ENCODE peak calls at places on chromosomes 2 and 18, in seven cellular contexts. U is LoVo; M is uterus; E is HTR-8/SVneo; V is dorsolateral prefrontal cortex; O is cardiac muscle cell; G is activated CD4-positive, alpha-beta T cell treated with anti-CD3 and anti-CD28 coated beads, Interleukin-2, amount 50 U/mL, for 48 hours. S is an unnamed sample.

GRCh38 chr18:12973562-12974213 is 17.5 kb upstream of the CEP192 start:
- DNase-seq in U (no peak), M (no peak), E (no peak), V (no peak), O (no peak), G (no peak), S (no peak)

GRCh38 chr2:232891621-232892071 is 21.6 kb downstream of the SNORC start:
- DNase-seq in U (no peak), M (no peak), E (no peak), V (peak; percentile 43), O (no peak), G (no peak), S (no peak)

GRCh38 chr2:100852999-100853908 is 33.3 kb downstream of the NPAS2 start:
- DNase-seq in U (no peak), M (no peak), E (no peak), V (no peak), O (no peak), G (no peak), S (no peak)

GRCh38 chr2:230582851-230583283 is 129.8 kb upstream of the CAB39 start:
- DNase-seq in U (no peak), M (no peak), E (no peak), V (no peak), O (no peak), G (peak; percentile 59), S (no peak)

GRCh38 chr2:29106980-29107388 is 8.2 kb upstream of the CLIP4 start:
- DNase-seq in U (no peak), M (no peak), E (no peak), V (no peak), O (no peak), G (no peak), S (no peak)

GRCh38 chr2:12321017-12321641 is 395.6 kb upstream of the TRIB2 start:
- DNase-seq in U (no peak), M (peak; percentile 86), E (peak; percentile 55), V (no peak), O (no peak), G (no peak), S (no peak)

GRCh38 chr18:8097942-8098341 is 511.3 kb upstream of the RAB12 start:
- DNase-seq in U (no peak), M (no peak), E (no peak), V (no peak), O (no peak), G (no peak), S (no peak)

GRCh38 chr2:232447091-232447620 is 8.8 kb upstream of the ALPI start:
- DNase-seq in U (no peak), M (no peak), E (no peak), V (no peak), O (no peak), G (no peak), S (no peak)

GRCh38 chr2:217662984-217663602 is 339.7 kb downstream of the TNS1 start:
- DNase-seq in U (no peak), M (no peak), E (no peak), V (no peak), O (no peak), G (no peak), S (no peak)

GRCh38 chr2:128589681-128590080 is 271.0 kb upstream of the HS6ST1 start:
- DNase-seq in U (no peak), M (no peak), E (no peak), V (no peak), O (no peak), G (no peak), S (no peak)

GRCh38 chr2:1726558-1726957 is 17.8 kb downstream of the PXDN start:
- DNase-seq in U (no peak), M (no peak), E (no peak), V (no peak), O (no peak), G (no peak), S (no peak)

GRCh38 chr2:178502751-178503150 is 22.5 kb downstream of the PLEKHA3 start:
- DNase-seq in U (no peak), M (no peak), E (no peak), V (no peak), O (no peak), G (no peak), S (no peak)

GRCh38 chr2:174004900-174005605 is 39.9 kb upstream of the SP3 start:
- DNase-seq in U (peak; percentile 27), M (peak; percentile 69), E (peak; percentile 42), V (no peak), O (no peak), G (peak; percentile 43), S (no peak)

GRCh38 chr2:159903404-159904126 is 105.6 kb upstream of the CD302 start:
- DNase-seq in U (no peak), M (no peak), E (no peak), V (no peak), O (no peak), G (peak; percentile 65), S (peak; percentile 48)

GRCh38 chr2:105798595-105798994 is 53.9 kb downstream of the NCK2 start:
- DNase-seq in U (no peak), M (no peak), E (no peak), V (no peak), O (no peak), G (no peak), S (no peak)

S was measured in CD14-positive monocyte.